ENCODE peak calls at places on chromosomes 11 and 22, in eight cellular contexts. T is T-helper 1 cell, H is amygdala, C is coronary artery, J is lower leg skin, U is left ventricle myocardium superior, I is astrocyte of the spinal cord, B is GM20000. P is an unnamed sample.

GRCh38 chr22:35510951-35511350 is 29.7 kb upstream of the RASD2 start:
- DNase-seq in T (no peak), H (no peak), C (no peak), J (no peak), U (no peak), I (no peak), B (no peak), P (no peak)

GRCh38 chr11:19961225-19961624 is 199.1 kb downstream of the DBX1 start:
- DNase-seq in T (no peak), H (no peak), C (no peak), J (no peak), U (no peak), I (no peak), B (no peak), P (no peak)

GRCh38 chr11:111957663-111958415 is 20.7 kb downstream of the DIXDC1 start:
- DNase-seq in T (no peak), H (no peak), C (no peak), J (no peak), U (no peak), I (no peak), B (no peak), P (no peak)

GRCh38 chr22:35039625-35040024 is 26.3 kb upstream of the ISX start:
- DNase-seq in T (no peak), H (no peak), C (no peak), J (no peak), U (no peak), I (no peak), B (no peak), P (no peak)

GRCh38 chr11:65658174-65659021 is 4.3 kb downstream of the RELA start:
- DNase-seq in T (no peak), H (no peak), C (no peak), J (no peak), U (no peak), I (no peak), B (peak; percentile 0), P (no peak)

GRCh38 chr11:77449060-77449521 is 24.8 kb downstream of the PAK1 start:
- DNase-seq in T (peak; percentile 2), H (no peak), C (no peak), J (no peak), U (no peak), I (no peak), B (peak; percentile 50), P (no peak)

GRCh38 chr11:5204787-5205186 is 4.3 kb upstream of the OR51V1 start:
- DNase-seq in T (peak; percentile 4), H (no peak), C (no peak), J (no peak), U (no peak), I (peak; percentile 74), B (peak; percentile 47), P (peak; percentile 87)

GRCh38 chr11:16959528-16960100 is 54.6 kb downstream of the PLEKHA7 start:
- DNase-seq in T (no peak), H (no peak), C (no peak), J (no peak), U (no peak), I (no peak), B (no peak), P (peak; percentile 77)

GRCh38 chr11:74837191-74837590 is 88.5 kb downstream of the RNF169 start:
- DNase-seq in T (no peak), H (no peak), C (no peak), J (no peak), U (no peak), I (no peak), B (no peak), P (no peak)

GRCh38 chr11:34653851-34654490 is 33.1 kb downstream of the EHF start:
- DNase-seq in T (no peak), H (no peak), C (no peak), J (peak; percentile 49), U (no peak), I (peak; percentile 90), B (no peak), P (peak; percentile 56)